ENCODE peak calls at places on chromosome 22, in six cellular contexts. One of them, this sample, is unnamed.

GRCh38 chr22:28027453-28028448 is 108.7 kb upstream of the PITPNB start:
- DNase-seq in GM12878: no peak
- DNase-seq in GM23338: no peak
- DNase-seq in PC-9: no peak
- DNase-seq in hepatocyte: no peak
- DNase-seq in IMR-90: no peak
- DNase-seq in this sample: no peak

GRCh38 chr22:39820266-39820665 is 73.3 kb downstream of the ENTHD1 start:
- DNase-seq in GM23338: no peak
- DNase-seq in IMR-90: peak; percentile 82
- DNase-seq in GM12878: no peak
- DNase-seq in PC-9: peak; percentile 9
- DNase-seq in hepatocyte: no peak
- DNase-seq in this sample: no peak

GRCh38 chr22:39299829-39300178 is 19.6 kb downstream of the RPL3 start:
- DNase-seq in PC-9: peak; percentile 22
- DNase-seq in IMR-90: no peak
- DNase-seq in GM23338: peak; percentile 52
- DNase-seq in GM12878: peak; percentile 48
- DNase-seq in hepatocyte: no peak
- DNase-seq in this sample: no peak

GRCh38 chr22:25452116-25452700 is 112.3 kb upstream of the GRK3 start:
- DNase-seq in hepatocyte: no peak
- DNase-seq in IMR-90: peak; percentile 37
- DNase-seq in PC-9: no peak
- DNase-seq in GM12878: no peak
- DNase-seq in GM23338: no peak
- DNase-seq in this sample: no peak

GRCh38 chr22:25666308-25666707 is 75.7 kb upstream of the MYO18B start:
- DNase-seq in hepatocyte: peak; percentile 44
- DNase-seq in GM12878: no peak
- DNase-seq in PC-9: no peak
- DNase-seq in IMR-90: no peak
- DNase-seq in GM23338: peak; percentile 34
- DNase-seq in this sample: no peak

GRCh38 chr22:49582171-49582570 is 245.5 kb downstream of the BRD1 start:
- DNase-seq in IMR-90: no peak
- DNase-seq in hepatocyte: no peak
- DNase-seq in GM23338: no peak
- DNase-seq in GM12878: no peak
- DNase-seq in PC-9: no peak
- DNase-seq in this sample: no peak

GRCh38 chr22:38696606-38697005 is 4.1 kb downstream of the JOSD1 start:
- DNase-seq in IMR-90: peak; percentile 92
- DNase-seq in GM23338: no peak
- DNase-seq in GM12878: no peak
- DNase-seq in PC-9: peak; percentile 53
- DNase-seq in hepatocyte: peak; percentile 65
- DNase-seq in this sample: no peak

GRCh38 chr22:23072911-23073491 is 2.7 kb downstream of the GNAZ start:
- DNase-seq in PC-9: no peak
- DNase-seq in hepatocyte: no peak
- DNase-seq in IMR-90: no peak
- DNase-seq in GM23338: peak; percentile 64
- DNase-seq in GM12878: no peak
- DNase-seq in this sample: no peak

GRCh38 chr22:50014655-50015401 is 2.3 kb upstream of the IL17REL start:
- DNase-seq in hepatocyte: peak; percentile 46
- DNase-seq in PC-9: no peak
- DNase-seq in GM23338: peak; percentile 40
- DNase-seq in GM12878: no peak
- DNase-seq in IMR-90: no peak
- DNase-seq in this sample: no peak

GRCh38 chr22:49964493-49965290 is 4.1 kb downstream of the PIM3 start:
- DNase-seq in GM23338: no peak
- DNase-seq in hepatocyte: peak; percentile 10
- DNase-seq in IMR-90: no peak
- DNase-seq in PC-9: no peak
- DNase-seq in GM12878: no peak
- DNase-seq in this sample: no peak

GRCh38 chr22:28741200-28741757 is 341 bp downstream of the CHEK2 start:
- DNase-seq in GM23338: no peak
- DNase-seq in IMR-90: no peak
- DNase-seq in PC-9: no peak
- DNase-seq in hepatocyte: no peak
- DNase-seq in GM12878: no peak
- DNase-seq in this sample: no peak

GRCh38 chr22:25853902-25854301 is 111.9 kb downstream of the MYO18B start:
- DNase-seq in GM23338: peak; percentile 29
- DNase-seq in GM12878: no peak
- DNase-seq in PC-9: no peak
- DNase-seq in hepatocyte: no peak
- DNase-seq in IMR-90: no peak
- DNase-seq in this sample: peak; percentile 62

GRCh38 chr22:21791635-21792625 is 56.3 kb upstream of the YPEL1 start:
- DNase-seq in IMR-90: peak; percentile 62
- DNase-seq in PC-9: no peak
- DNase-seq in GM23338: no peak
- DNase-seq in GM12878: peak; percentile 62
- DNase-seq in hepatocyte: no peak
- DNase-seq in this sample: no peak

GRCh38 chr22:27153386-27153785 is 496.0 kb downstream of the MIAT start:
- DNase-seq in PC-9: no peak
- DNase-seq in GM12878: no peak
- DNase-seq in hepatocyte: no peak
- DNase-seq in IMR-90: no peak
- DNase-seq in GM23338: no peak
- DNase-seq in this sample: no peak

GRCh38 chr22:48362736-48363404 is 1464.8 kb downstream of the BRD1 start:
- DNase-seq in GM23338: no peak
- DNase-seq in PC-9: no peak
- DNase-seq in GM12878: no peak
- DNase-seq in IMR-90: no peak
- DNase-seq in hepatocyte: no peak
- DNase-seq in this sample: no peak

GRCh38 chr22:31210830-31211503 is 1.1 kb upstream of the LIMK2 start:
- DNase-seq in GM23338: no peak
- DNase-seq in IMR-90: no peak
- DNase-seq in PC-9: no peak
- DNase-seq in GM12878: no peak
- DNase-seq in hepatocyte: no peak
- DNase-seq in this sample: peak; percentile 41

GRCh38 chr22:32539631-32540449 is 65.2 kb downstream of the FBXO7 start:
- DNase-seq in GM23338: no peak
- DNase-seq in GM12878: peak; percentile 28
- DNase-seq in hepatocyte: peak; percentile 72
- DNase-seq in IMR-90: no peak
- DNase-seq in PC-9: peak; percentile 72
- DNase-seq in this sample: no peak

GRCh38 chr22:28424427-28425080 is 255.1 kb downstream of the TTC28 start:
- DNase-seq in GM23338: no peak
- DNase-seq in IMR-90: peak; percentile 85
- DNase-seq in PC-9: no peak
- DNase-seq in GM12878: no peak
- DNase-seq in hepatocyte: no peak
- DNase-seq in this sample: no peak

GRCh38 chr22:29375436-29376076 is 12.8 kb downstream of the AP1B1 start:
- DNase-seq in GM12878: no peak
- DNase-seq in hepatocyte: no peak
- DNase-seq in PC-9: no peak
- DNase-seq in IMR-90: peak; percentile 19
- DNase-seq in GM23338: no peak
- DNase-seq in this sample: no peak

GRCh38 chr22:50305658-50306566 is 1.5 kb downstream of the PLXNB2 start:
- DNase-seq in GM12878: peak; percentile 36
- DNase-seq in hepatocyte: peak; percentile 87
- DNase-seq in PC-9: peak; percentile 93
- DNase-seq in IMR-90: peak; percentile 95
- DNase-seq in GM23338: peak; percentile 51
- DNase-seq in this sample: no peak

GRCh38 chr22:38462960-38463784 is 4.7 kb upstream of the KDELR3 start:
- DNase-seq in PC-9: no peak
- DNase-seq in GM23338: peak; percentile 87
- DNase-seq in IMR-90: no peak
- DNase-seq in hepatocyte: peak; percentile 74
- DNase-seq in GM12878: no peak
- DNase-seq in this sample: no peak

GRCh38 chr22:23069502-23070357 is 589 bp upstream of the GNAZ start:
- DNase-seq in hepatocyte: peak; percentile 95
- DNase-seq in PC-9: peak; percentile 84
- DNase-seq in GM12878: peak; percentile 15
- DNase-seq in GM23338: peak; percentile 93
- DNase-seq in IMR-90: peak; percentile 81
- DNase-seq in this sample: peak; percentile 97

GRCh38 chr22:32355760-32356159 is 1.9 kb upstream of the RFPL3 start:
- DNase-seq in PC-9: no peak
- DNase-seq in IMR-90: no peak
- DNase-seq in hepatocyte: peak; percentile 35
- DNase-seq in GM12878: no peak
- DNase-seq in GM23338: peak; percentile 72
- DNase-seq in this sample: no peak

GRCh38 chr22:27105142-27106025 is 448.0 kb downstream of the MIAT start:
- DNase-seq in IMR-90: peak; percentile 86
- DNase-seq in GM12878: no peak
- DNase-seq in GM23338: no peak
- DNase-seq in hepatocyte: peak; percentile 64
- DNase-seq in PC-9: no peak
- DNase-seq in this sample: no peak

GRCh38 chr22:49768961-49769690 is 58.5 kb downstream of the BRD1 start:
- DNase-seq in IMR-90: peak; percentile 61
- DNase-seq in GM23338: no peak
- DNase-seq in PC-9: no peak
- DNase-seq in hepatocyte: no peak
- DNase-seq in GM12878: no peak
- DNase-seq in this sample: no peak

GRCh38 chr22:41576877-41577276 is 12.8 kb downstream of the PMM1 start:
- DNase-seq in IMR-90: peak; percentile 52
- DNase-seq in GM12878: no peak
- DNase-seq in GM23338: peak; percentile 95
- DNase-seq in PC-9: peak; percentile 63
- DNase-seq in hepatocyte: peak; percentile 74
- DNase-seq in this sample: peak; percentile 82

GRCh38 chr22:22855617-22856308 is 31.9 kb upstream of the IGLL5 start:
- DNase-seq in PC-9: no peak
- DNase-seq in IMR-90: no peak
- DNase-seq in GM12878: no peak
- DNase-seq in GM23338: peak; percentile 75
- DNase-seq in hepatocyte: peak; percentile 52
- DNase-seq in this sample: peak; percentile 87

GRCh38 chr22:35835998-35836691 is 118.5 kb downstream of the APOL5 start:
- DNase-seq in IMR-90: peak; percentile 86
- DNase-seq in GM12878: no peak
- DNase-seq in PC-9: peak; percentile 57
- DNase-seq in hepatocyte: peak; percentile 80
- DNase-seq in GM23338: peak; percentile 84
- DNase-seq in this sample: peak; percentile 28
- H3K4me3 ChIP-seq in IMR-90: peak overlapping the region; percentile 62
- H3K4me3 ChIP-seq in GM12878: no peak overlapping the region
- H3K4me3 ChIP-seq in PC-9: peak overlapping the region; percentile 55
- H3K4me3 ChIP-seq in hepatocyte: peak overlapping the region; percentile 26
- H3K4me3 ChIP-seq in GM23338: peak overlapping the region; percentile 46
- H3K4me3 ChIP-seq in this sample: no peak overlapping the region

GRCh38 chr22:45576273-45576625 is 73.6 kb downstream of the FBLN1 start:
- DNase-seq in GM12878: no peak
- DNase-seq in PC-9: no peak
- DNase-seq in hepatocyte: no peak
- DNase-seq in GM23338: no peak
- DNase-seq in IMR-90: no peak
- DNase-seq in this sample: no peak
- H3K4me1 ChIP-seq in GM12878: no peaks in the 10 kb centered on the region
- H3K4me1 ChIP-seq in PC-9: peaks cover 14% of the 10 kb centered on the region
- H3K4me1 ChIP-seq in hepatocyte: no peaks in the 10 kb centered on the region
- H3K4me1 ChIP-seq in GM23338: no peaks in the 10 kb centered on the region
- H3K4me1 ChIP-seq in IMR-90: no peaks in the 10 kb centered on the region
- H3K4me1 ChIP-seq in this sample: peaks cover 16% of the 10 kb centered on the region

DNA sequence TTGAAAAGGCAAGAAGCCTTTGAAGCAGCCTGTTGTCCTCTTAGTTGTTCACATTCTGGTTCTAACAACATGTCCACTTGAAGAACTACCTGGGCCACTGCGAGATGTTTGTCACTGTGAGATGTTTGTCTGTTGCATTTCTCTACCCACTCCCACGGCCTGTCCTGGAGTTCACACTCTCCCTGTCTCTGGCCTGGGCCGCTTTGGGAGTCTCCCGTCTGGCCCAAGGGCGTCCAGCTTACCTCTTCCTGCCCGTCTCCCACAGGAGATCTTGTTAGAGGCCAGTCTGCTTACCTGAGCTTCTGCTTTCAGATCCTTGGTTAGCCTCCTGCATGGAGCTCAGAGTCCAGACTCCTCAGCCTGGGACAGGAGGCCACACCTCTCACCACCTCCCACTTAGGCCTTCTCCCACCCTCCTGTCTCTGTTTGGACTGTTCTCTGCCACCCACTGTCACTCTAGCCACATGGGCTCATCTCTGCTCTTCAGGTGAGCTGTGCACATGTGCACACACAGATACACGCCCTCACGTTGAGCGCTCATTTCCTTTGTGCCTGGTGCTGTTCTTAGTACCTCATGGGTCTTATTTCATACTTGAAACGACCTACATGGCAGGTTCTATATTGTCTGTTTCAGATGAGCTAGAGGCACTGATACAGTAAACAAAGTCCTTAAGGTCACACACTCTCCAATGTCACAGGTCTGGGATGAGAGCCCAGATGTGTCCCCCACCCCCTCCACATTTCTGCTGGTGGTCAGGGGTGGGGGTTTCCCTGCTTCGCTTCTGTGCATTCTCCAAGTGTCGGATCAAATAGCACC is 66.1 kb downstream of the TBC1D22A start:
- DNase-seq in PC-9: no peak
- DNase-seq in GM12878: no peak
- DNase-seq in GM23338: no peak
- DNase-seq in hepatocyte: no peak
- DNase-seq in IMR-90: no peak
- DNase-seq in this sample: no peak
- H4K20me1 ChIP-seq in PC-9: peaks cover 70% of the 10 kb centered on the region
- H4K20me1 ChIP-seq in GM12878: peaks cover 5% of the 10 kb centered on the region
- H4K20me1 ChIP-seq in GM23338: peaks cover 9% of the 10 kb centered on the region
- H4K20me1 ChIP-seq in hepatocyte: peaks cover 12% of the 10 kb centered on the region
- H4K20me1 ChIP-seq in IMR-90: peaks cover 29% of the 10 kb centered on the region
- H4K20me1 ChIP-seq in this sample: no peaks in the 10 kb centered on the region

DNA sequence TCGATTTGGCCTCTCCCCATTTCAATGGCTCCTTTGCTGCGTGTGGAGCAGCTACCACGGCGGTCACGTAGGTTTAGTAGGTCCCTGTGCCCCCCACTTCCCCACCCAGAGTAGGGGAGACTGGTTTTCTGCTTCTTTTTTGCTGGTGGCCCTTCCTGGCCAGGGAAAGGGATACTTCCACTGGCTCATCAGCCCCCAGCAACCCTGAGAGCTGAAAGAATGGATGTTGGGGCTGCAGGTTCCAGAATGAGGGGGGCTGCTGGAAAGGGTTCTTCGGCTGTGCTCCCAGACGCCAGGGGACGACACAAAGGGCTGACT is 78.8 kb upstream of the WNT7B start:
- DNase-seq in GM23338: no peak
- DNase-seq in IMR-90: no peak
- DNase-seq in hepatocyte: no peak
- DNase-seq in PC-9: no peak
- DNase-seq in GM12878: no peak
- DNase-seq in this sample: no peak
- H3K4me3 ChIP-seq in GM23338: no peak overlapping the region
- H3K4me3 ChIP-seq in IMR-90: no peak overlapping the region
- H3K4me3 ChIP-seq in hepatocyte: no peak overlapping the region
- H3K4me3 ChIP-seq in PC-9: no peak overlapping the region
- H3K4me3 ChIP-seq in GM12878: no peak overlapping the region
- H3K4me3 ChIP-seq in this sample: no peak overlapping the region

GRCh38 chr22:24155597-24156145 is 25.6 kb upstream of the SUSD2 start:
- DNase-seq in GM12878: no peak
- DNase-seq in PC-9: peak; percentile 54
- DNase-seq in GM23338: peak; percentile 79
- DNase-seq in hepatocyte: peak; percentile 79
- DNase-seq in IMR-90: peak; percentile 65
- DNase-seq in this sample: peak; percentile 91
- H3K4me1 ChIP-seq in GM12878: peaks cover 32% of the 10 kb centered on the region
- H3K4me1 ChIP-seq in PC-9: peaks cover 14% of the 10 kb centered on the region
- H3K4me1 ChIP-seq in GM23338: peaks cover 18% of the 10 kb centered on the region
- H3K4me1 ChIP-seq in hepatocyte: peaks cover 16% of the 10 kb centered on the region
- H3K4me1 ChIP-seq in IMR-90: peaks cover 37% of the 10 kb centered on the region
- H3K4me1 ChIP-seq in this sample: peaks cover 55% of the 10 kb centered on the region